ENCODE peak calls at places on chromosomes 3 and 15, in nine cellular contexts. Z, S, G, T, Q, Y, M, D and U are unnamed samples.

GRCh38 chr15:83099290-83099689 is 8.2 kb upstream of the TM6SF1 start:
- DNase-seq in Y (no peak), M (no peak), D (no peak), G (no peak), T (no peak), S (no peak), Q (no peak), Z (no peak), U (no peak)

GRCh38 chr3:86766331-86766730 is 224.6 kb downstream of the VGLL3 start:
- DNase-seq in M (no peak), Q (no peak), G (no peak), T (no peak), Z (no peak), S (no peak), Y (no peak), D (no peak), U (no peak)

GRCh38 chr15:57684491-57685184 is 21.9 kb upstream of the POLR2M start:
- DNase-seq in M (no peak), Q (no peak), G (no peak), Y (no peak), S (no peak), T (no peak), Z (no peak), D (no peak), U (no peak)

GRCh38 chr3:141575879-141576743 is 89.3 kb downstream of the RASA2 start:
- DNase-seq in Q (no peak), D (no peak), G (no peak), Y (no peak), M (no peak), T (peak), S (no peak), Z (no peak), U (no peak)

GRCh38 chr3:197730200-197730599 is 6.5 kb downstream of the RUBCN start:
- DNase-seq in Q (no peak), T (no peak), S (no peak), G (no peak), D (no peak), Z (no peak), Y (no peak), M (peak), U (no peak)

GRCh38 chr3:146117406-146118285 is 43.3 kb downstream of the PLOD2 start:
- DNase-seq in Q (no peak), G (no peak), M (peak), D (no peak), Y (no peak), S (no peak), Z (no peak), T (no peak), U (no peak)

GRCh38 chr15:95742836-95743235 is 587.7 kb upstream of the NR2F2 start:
- DNase-seq in Z (no peak), S (no peak), M (no peak), Q (no peak), D (no peak), T (no peak), Y (no peak), G (no peak), U (no peak)

GRCh38 chr3:11367116-11367781 is 95.1 kb downstream of the ATG7 start:
- DNase-seq in Q (peak), T (peak), D (no peak), Z (no peak), S (no peak), G (no peak), M (peak), Y (peak), U (no peak)

GRCh38 chr3:16884084-16884747 is 539 bp upstream of the PLCL2 start:
- DNase-seq in S (peak), Q (no peak), M (no peak), Z (no peak), T (no peak), G (no peak), Y (no peak), D (peak), U (no peak)

GRCh38 chr3:193842832-193843446 is 249.9 kb downstream of the OPA1 start:
- DNase-seq in Q (no peak), Y (no peak), T (no peak), S (no peak), Z (no peak), G (no peak), D (no peak), M (no peak), U (no peak)

GRCh38 chr15:65092911-65093792 is 16.6 kb downstream of the KBTBD13 start:
- DNase-seq in S (no peak), M (no peak), Z (no peak), T (no peak), Y (no peak), G (no peak), Q (no peak), D (no peak), U (no peak)

GRCh38 chr3:85567074-85567676 is 608.4 kb downstream of the CADM2 start:
- DNase-seq in M (no peak), S (no peak), Z (no peak), T (peak), G (peak), D (no peak), Y (no peak), Q (no peak), U (peak)

GRCh38 chr15:67641453-67641852 is 99.0 kb downstream of the MAP2K5 start:
- DNase-seq in S (no peak), G (no peak), Z (no peak), Y (no peak), D (no peak), M (no peak), Q (no peak), T (no peak), U (no peak)